ENCODE peak calls at places on chromosomes 6 and 20, in seven cellular contexts. One of them, this sample, is unnamed.

GRCh38 chr20:60210779-60211617 is 252.8 kb downstream of the CDH26 start:
- DNase-seq in H1: peak
- DNase-seq in HepG2: peak
- DNase-seq in IMR-90: peak
- DNase-seq in SK-N-SH: peak
- DNase-seq in K562: peak
- DNase-seq in GM12878: no peak
- DNase-seq in this sample: peak

GRCh38 chr6:164379786-164380185 is 929.6 kb downstream of the C6orf118 start:
- DNase-seq in IMR-90: no peak
- DNase-seq in SK-N-SH: no peak
- DNase-seq in K562: no peak
- DNase-seq in GM12878: no peak
- DNase-seq in HepG2: no peak
- DNase-seq in H1: no peak
- DNase-seq in this sample: no peak

GRCh38 chr6:132817554-132818403 is 3.4 kb downstream of the RPS12 start:
- DNase-seq in H1: no peak
- DNase-seq in K562: no peak
- DNase-seq in HepG2: peak
- DNase-seq in SK-N-SH: no peak
- DNase-seq in IMR-90: no peak
- DNase-seq in GM12878: no peak
- DNase-seq in this sample: no peak

GRCh38 chr6:118495639-118496296 is 52.3 kb upstream of the PLN start:
- DNase-seq in SK-N-SH: no peak
- DNase-seq in IMR-90: peak
- DNase-seq in HepG2: peak
- DNase-seq in GM12878: no peak
- DNase-seq in K562: no peak
- DNase-seq in H1: no peak
- DNase-seq in this sample: no peak

GRCh38 chr20:24523661-24524060 is 54.2 kb downstream of the SYNDIG1 start:
- DNase-seq in IMR-90: no peak
- DNase-seq in HepG2: no peak
- DNase-seq in SK-N-SH: no peak
- DNase-seq in H1: no peak
- DNase-seq in K562: no peak
- DNase-seq in GM12878: no peak
- DNase-seq in this sample: no peak

GRCh38 chr20:23932256-23932655 is 52.7 kb upstream of the CST5 start:
- DNase-seq in GM12878: no peak
- DNase-seq in IMR-90: no peak
- DNase-seq in H1: no peak
- DNase-seq in K562: no peak
- DNase-seq in HepG2: no peak
- DNase-seq in SK-N-SH: no peak
- DNase-seq in this sample: no peak

GRCh38 chr20:61739832-61740118 is 325.9 kb downstream of the TAF4 start:
- DNase-seq in GM12878: no peak
- DNase-seq in H1: no peak
- DNase-seq in SK-N-SH: no peak
- DNase-seq in IMR-90: no peak
- DNase-seq in K562: no peak
- DNase-seq in HepG2: no peak
- DNase-seq in this sample: no peak

GRCh38 chr6:7561153-7561964 is 19.9 kb downstream of the DSP start:
- DNase-seq in H1: no peak
- DNase-seq in IMR-90: peak
- DNase-seq in SK-N-SH: no peak
- DNase-seq in HepG2: peak
- DNase-seq in GM12878: no peak
- DNase-seq in K562: peak
- DNase-seq in this sample: no peak

GRCh38 chr6:82408952-82409421 is 45.4 kb downstream of the TPBG start:
- DNase-seq in GM12878: no peak
- DNase-seq in H1: no peak
- DNase-seq in SK-N-SH: no peak
- DNase-seq in K562: no peak
- DNase-seq in IMR-90: peak
- DNase-seq in HepG2: no peak
- DNase-seq in this sample: peak

GRCh38 chr6:7758456-7758855 is 32.6 kb downstream of the BMP6 start:
- DNase-seq in GM12878: no peak
- DNase-seq in SK-N-SH: no peak
- DNase-seq in H1: no peak
- DNase-seq in HepG2: no peak
- DNase-seq in K562: no peak
- DNase-seq in IMR-90: peak
- DNase-seq in this sample: no peak

GRCh38 chr20:697826-698225 is 22.2 kb upstream of the SCRT2 start:
- DNase-seq in H1: no peak
- DNase-seq in HepG2: no peak
- DNase-seq in IMR-90: no peak
- DNase-seq in K562: no peak
- DNase-seq in GM12878: no peak
- DNase-seq in SK-N-SH: no peak
- DNase-seq in this sample: no peak

GRCh38 chr6:16758163-16758975 is 2.9 kb downstream of the ATXN1 start:
- DNase-seq in GM12878: no peak
- DNase-seq in SK-N-SH: no peak
- DNase-seq in K562: no peak
- DNase-seq in HepG2: peak
- DNase-seq in IMR-90: no peak
- DNase-seq in H1: no peak
- DNase-seq in this sample: no peak

GRCh38 chr6:112016335-112016734 is 37.6 kb upstream of the CCN6 start:
- DNase-seq in K562: no peak
- DNase-seq in GM12878: no peak
- DNase-seq in SK-N-SH: no peak
- DNase-seq in IMR-90: peak
- DNase-seq in H1: no peak
- DNase-seq in HepG2: no peak
- DNase-seq in this sample: no peak

GRCh38 chr20:55678970-55679667 is 326.2 kb downstream of the CBLN4 start:
- DNase-seq in GM12878: no peak
- DNase-seq in H1: no peak
- DNase-seq in HepG2: no peak
- DNase-seq in SK-N-SH: no peak
- DNase-seq in IMR-90: no peak
- DNase-seq in K562: no peak
- DNase-seq in this sample: no peak

GRCh38 chr6:8499540-8499939 is 64.2 kb upstream of the SLC35B3 start:
- DNase-seq in H1: no peak
- DNase-seq in HepG2: peak
- DNase-seq in K562: no peak
- DNase-seq in IMR-90: no peak
- DNase-seq in GM12878: no peak
- DNase-seq in SK-N-SH: peak
- DNase-seq in this sample: no peak

GRCh38 chr6:163955131-163955530 is 540.6 kb downstream of the QKI start:
- DNase-seq in K562: no peak
- DNase-seq in IMR-90: peak
- DNase-seq in GM12878: no peak
- DNase-seq in H1: no peak
- DNase-seq in SK-N-SH: no peak
- DNase-seq in HepG2: no peak
- DNase-seq in this sample: no peak

GRCh38 chr6:125585470-125585869 is 164.0 kb upstream of the HEY2 start:
- DNase-seq in SK-N-SH: no peak
- DNase-seq in GM12878: no peak
- DNase-seq in K562: no peak
- DNase-seq in H1: no peak
- DNase-seq in IMR-90: no peak
- DNase-seq in HepG2: no peak
- DNase-seq in this sample: no peak

GRCh38 chr6:20542927-20543602 is 8.8 kb downstream of the CDKAL1 start:
- DNase-seq in SK-N-SH: no peak
- DNase-seq in H1: no peak
- DNase-seq in K562: no peak
- DNase-seq in IMR-90: peak
- DNase-seq in GM12878: peak
- DNase-seq in HepG2: peak
- DNase-seq in this sample: no peak

GRCh38 chr20:25389858-25390537 is 637 bp downstream of the ABHD12 start:
- DNase-seq in IMR-90: no peak
- DNase-seq in H1: peak
- DNase-seq in SK-N-SH: peak
- DNase-seq in K562: peak
- DNase-seq in HepG2: no peak
- DNase-seq in GM12878: no peak
- DNase-seq in this sample: peak

GRCh38 chr20:60453388-60453787 is 495.2 kb downstream of the CDH26 start:
- DNase-seq in SK-N-SH: no peak
- DNase-seq in H1: no peak
- DNase-seq in GM12878: no peak
- DNase-seq in IMR-90: no peak
- DNase-seq in K562: no peak
- DNase-seq in HepG2: no peak
- DNase-seq in this sample: no peak

GRCh38 chr6:77178821-77179220 is 284.5 kb downstream of the HTR1B start:
- DNase-seq in K562: no peak
- DNase-seq in SK-N-SH: no peak
- DNase-seq in GM12878: no peak
- DNase-seq in HepG2: no peak
- DNase-seq in H1: no peak
- DNase-seq in IMR-90: peak
- DNase-seq in this sample: no peak

DNA sequence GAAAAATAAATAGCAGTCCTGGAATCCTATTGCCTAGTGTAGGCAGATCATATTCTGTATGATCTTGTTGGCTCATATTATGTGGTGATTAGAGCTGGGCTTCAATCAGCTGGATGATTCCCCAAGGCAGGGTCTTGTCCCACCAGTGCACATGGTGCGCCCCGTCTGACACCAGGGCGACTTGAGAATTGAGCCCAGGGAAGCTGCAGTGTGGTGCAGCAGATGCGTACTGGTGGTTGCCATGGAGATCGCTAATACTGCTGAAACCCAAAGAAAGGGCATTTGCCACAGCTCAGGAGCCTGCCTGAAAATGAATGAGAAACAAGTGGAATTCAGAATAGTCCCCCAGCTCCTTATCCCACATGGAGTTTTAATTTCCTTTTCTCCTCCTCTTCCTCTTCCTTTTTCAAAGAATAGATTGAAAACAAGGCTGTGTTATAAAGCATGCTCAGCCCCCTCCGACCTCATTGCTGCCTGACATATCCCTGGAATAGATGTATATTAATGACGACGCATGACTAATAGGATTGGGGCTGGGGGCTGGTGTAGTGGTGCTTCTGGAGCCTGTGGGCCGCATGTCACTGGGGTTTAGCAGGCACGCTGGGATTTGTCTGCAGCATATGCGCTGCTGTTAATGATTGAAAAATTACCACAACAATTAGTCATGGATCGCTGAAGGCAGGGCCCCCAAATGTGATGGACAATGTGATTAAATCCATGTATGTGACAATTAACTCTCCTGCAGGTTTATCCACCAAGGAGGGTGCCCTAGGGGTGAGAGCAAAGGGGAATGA is 210.5 kb downstream of the FARS2 start:
- DNase-seq in H1: no peak
- DNase-seq in HepG2: no peak
- DNase-seq in K562: no peak
- DNase-seq in IMR-90: no peak
- DNase-seq in GM12878: no peak
- DNase-seq in SK-N-SH: peak
- DNase-seq in this sample: no peak
- TF ChIP-seq RFX5 in H1: no peak
- TF ChIP-seq RFX5 in HepG2: no peak
- TF ChIP-seq RFX5 in K562: no peak
- TF ChIP-seq RFX5 in IMR-90: no peak
- TF ChIP-seq RFX5 in GM12878: no peak
- TF ChIP-seq RFX5 in SK-N-SH: no peak
- TF ChIP-seq RFX5 in this sample: no peak

DNA sequence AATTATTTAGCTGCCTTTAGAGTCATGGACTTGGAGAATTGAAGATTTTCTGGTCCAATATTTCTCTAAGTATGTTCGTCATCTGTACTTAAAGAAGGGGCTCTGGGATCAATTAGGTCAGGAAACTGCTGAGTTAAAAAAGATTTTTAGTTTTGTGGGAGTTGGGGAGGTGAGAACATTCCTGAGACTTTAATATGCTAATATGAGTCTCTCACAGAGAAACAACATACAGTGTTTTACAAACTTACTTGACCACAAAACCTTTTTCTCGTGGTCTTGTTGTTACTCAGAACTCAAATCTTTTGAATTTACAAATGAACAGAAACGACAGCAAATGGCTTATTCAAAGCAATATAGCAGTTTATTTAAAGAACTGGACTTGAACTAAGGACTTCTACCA is 67.9 kb downstream of the LIN28B start:
- DNase-seq in GM12878: no peak
- DNase-seq in IMR-90: no peak
- DNase-seq in HepG2: no peak
- DNase-seq in K562: no peak
- DNase-seq in H1: no peak
- DNase-seq in SK-N-SH: no peak
- DNase-seq in this sample: no peak
- TF ChIP-seq RFX5 in GM12878: no peak
- TF ChIP-seq RFX5 in IMR-90: no peak
- TF ChIP-seq RFX5 in HepG2: no peak
- TF ChIP-seq RFX5 in K562: no peak
- TF ChIP-seq RFX5 in H1: no peak
- TF ChIP-seq RFX5 in SK-N-SH: no peak
- TF ChIP-seq RFX5 in this sample: no peak

DNA sequence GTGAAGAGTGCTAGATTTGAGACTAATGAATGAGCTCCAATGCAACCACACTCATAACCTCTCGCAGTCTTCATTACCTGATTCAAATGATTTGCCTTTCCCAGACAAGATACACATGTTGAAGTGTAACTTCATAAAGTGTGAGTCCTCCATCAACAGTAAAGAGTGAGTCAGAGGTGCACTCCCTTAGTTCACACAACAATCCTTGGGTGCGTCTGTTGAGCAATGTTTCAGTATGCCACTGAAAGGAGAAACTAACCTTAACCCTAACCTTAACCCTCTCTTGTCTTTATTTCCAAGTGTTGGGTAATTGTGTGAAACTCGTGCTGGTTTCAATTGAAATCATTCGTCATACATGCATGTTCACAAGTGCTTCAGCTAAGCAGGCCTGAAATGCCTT is 21.0 kb upstream of the RIN2 start:
- DNase-seq in K562: no peak
- DNase-seq in SK-N-SH: no peak
- DNase-seq in HepG2: peak
- DNase-seq in IMR-90: peak
- DNase-seq in GM12878: peak
- DNase-seq in H1: no peak
- DNase-seq in this sample: peak
- TF ChIP-seq RFX5 in K562: no peak
- TF ChIP-seq RFX5 in SK-N-SH: no peak
- TF ChIP-seq RFX5 in HepG2: no peak
- TF ChIP-seq RFX5 in IMR-90: no peak
- TF ChIP-seq RFX5 in GM12878: no peak
- TF ChIP-seq RFX5 in H1: no peak
- TF ChIP-seq RFX5 in this sample: no peak

DNA sequence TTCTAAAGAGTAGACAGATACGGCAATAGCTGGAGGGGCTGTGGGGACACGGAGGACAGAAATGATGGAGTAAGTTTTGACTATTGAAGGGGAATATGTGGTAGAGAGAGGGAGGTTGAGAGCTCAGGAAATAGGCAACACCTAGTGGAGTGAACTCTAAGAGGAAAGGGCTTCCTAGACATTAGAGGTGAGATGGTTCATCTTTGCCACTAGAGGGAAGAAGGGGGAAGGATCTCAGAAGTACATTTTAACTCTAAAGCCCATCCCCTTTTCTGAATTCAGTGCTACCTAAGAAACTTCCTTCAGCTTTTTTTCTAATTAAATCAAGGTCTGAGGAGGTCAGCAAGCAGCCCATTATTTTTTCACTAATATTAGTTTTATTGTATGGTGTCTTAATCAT is 689.4 kb upstream of the MAP3K7 start:
- DNase-seq in H1: no peak
- DNase-seq in SK-N-SH: peak
- DNase-seq in IMR-90: peak
- DNase-seq in HepG2: peak
- DNase-seq in K562: no peak
- DNase-seq in GM12878: no peak
- DNase-seq in this sample: peak
- TF ChIP-seq RFX5 in H1: no peak
- TF ChIP-seq RFX5 in SK-N-SH: no peak
- TF ChIP-seq RFX5 in IMR-90: no peak
- TF ChIP-seq RFX5 in HepG2: no peak
- TF ChIP-seq RFX5 in K562: no peak
- TF ChIP-seq RFX5 in GM12878: no peak
- TF ChIP-seq RFX5 in this sample: no peak